ENCODE peak calls at places on chromosomes 5 and 9, in five cellular contexts. B is sigmoid colon, W is upper lobe of right lung, J is suprapubic skin, E is esophagus squamous epithelium. U is an unnamed sample.

GRCh38 chr5:77086611-77087483 is at the start of gene ZBED3:
- DNase-seq in B (peak; percentile 90), J (peak; percentile 89), W (peak; percentile 91), E (no peak), U (peak; percentile 83)

GRCh38 chr5:159186319-159186718 is 23.0 kb downstream of the RNF145 start:
- DNase-seq in W (no peak), E (no peak), B (no peak), J (no peak), U (no peak)

GRCh38 chr5:112735702-112736101 is 2.0 kb upstream of the APC start:
- DNase-seq in E (no peak), W (no peak), J (no peak), B (no peak), U (no peak)

GRCh38 chr9:21677834-21678233 is 124.6 kb upstream of the MTAP start:
- DNase-seq in W (no peak), B (no peak), E (no peak), J (no peak), U (no peak)

GRCh38 chr9:137195525-137196220 is 4.9 kb downstream of the TPRN start:
- DNase-seq in J (no peak), W (no peak), B (no peak), E (no peak), U (no peak)

GRCh38 chr9:136944094-136944518 is 432 bp downstream of the FBXW5 start:
- DNase-seq in E (no peak), J (no peak), B (peak; percentile 74), W (no peak), U (no peak)

GRCh38 chr9:137435980-137436760 is 5.0 kb downstream of the ENTPD8 start:
- DNase-seq in J (no peak), B (peak; percentile 88), W (peak; percentile 90), E (no peak), U (peak; percentile 85)

GRCh38 chr5:140346348-140347221 is at the start of gene HBEGF:
- DNase-seq in B (peak; percentile 88), J (peak; percentile 83), W (peak; percentile 94), E (no peak), U (peak; percentile 89)

GRCh38 chr5:16727937-16728336 is 111.1 kb upstream of the RETREG1 start:
- DNase-seq in E (no peak), J (no peak), W (no peak), B (peak; percentile 69), U (peak; percentile 88)

GRCh38 chr5:165258188-165258855 is 1752.9 kb downstream of the MAT2B start:
- DNase-seq in W (no peak), E (no peak), J (no peak), B (no peak), U (no peak)

GRCh38 chr5:149831492-149831891 is 101.4 kb downstream of the PPARGC1B start:
- DNase-seq in B (no peak), W (no peak), E (no peak), J (no peak), U (no peak)

GRCh38 chr5:65329266-65329665 is 152.5 kb downstream of the ADAMTS6 start:
- DNase-seq in W (no peak), E (no peak), B (no peak), J (no peak), U (no peak)

GRCh38 chr5:94028001-94028400 is 286.6 kb upstream of the POU5F2 start:
- DNase-seq in B (no peak), J (no peak), E (no peak), W (no peak), U (no peak)

GRCh38 chr5:94025788-94026473 is 284.5 kb upstream of the POU5F2 start:
- DNase-seq in E (no peak), J (no peak), B (no peak), W (no peak), U (no peak)

GRCh38 chr5:94024625-94025024 is 283.2 kb upstream of the POU5F2 start:
- DNase-seq in B (no peak), E (no peak), J (no peak), W (no peak), U (no peak)

GRCh38 chr5:94024101-94024500 is 282.7 kb upstream of the POU5F2 start:
- DNase-seq in B (no peak), W (no peak), E (no peak), J (no peak), U (no peak)

GRCh38 chr5:94027145-94027544 is 285.7 kb upstream of the POU5F2 start:
- DNase-seq in W (no peak), J (no peak), B (no peak), E (no peak), U (no peak)
- TF ChIP-seq CTCF in W (no peak), J (no peak), B (no peak), E (no peak), U (no peak)

GRCh38 chr9:131546336-131547084 is 1.2 kb downstream of the PRRT1B start:
- DNase-seq in B (no peak), E (no peak), W (no peak), J (no peak), U (no peak)

GRCh38 chr9:131543141-131543540 is 2.2 kb upstream of the PRRT1B start:
- DNase-seq in W (no peak), J (no peak), E (no peak), B (no peak), U (no peak)

GRCh38 chr9:131545003-131545785 is at the start of gene PRRT1B:
- DNase-seq in B (no peak), E (no peak), W (peak; percentile 94), J (no peak), U (peak; percentile 24)

GRCh38 chr9:131545786-131546335 is 538 bp downstream of the PRRT1B start:
- DNase-seq in E (no peak), W (no peak), J (no peak), B (no peak), U (no peak)
- H3K4me3 ChIP-seq in E (peak overlapping the region; percentile 55), W (peak overlapping the region; percentile 45), J (peak overlapping the region; percentile 22), B (peak overlapping the region; percentile 27), U (no peak overlapping the region)

GRCh38 chr9:68804911-68805889 is 100.2 kb downstream of the PIP5K1B start:
- DNase-seq in J (no peak), B (no peak), W (peak; percentile 72), E (no peak), U (no peak)
- H3K27ac ChIP-seq in J (no peak overlapping the region), B (no peak overlapping the region), W (peak overlapping the region; percentile 53), E (no peak overlapping the region), U (no peak overlapping the region)

GRCh38 chr5:168295574-168296201 is 4.2 kb downstream of the WWC1 start:
- DNase-seq in B (no peak), E (no peak), J (no peak), W (peak; percentile 73), U (peak; percentile 96)
- TF ChIP-seq CTCF in B (no peak), E (peak; percentile 50), J (no peak), W (peak; percentile 38), U (peak; percentile 78)

DNA sequence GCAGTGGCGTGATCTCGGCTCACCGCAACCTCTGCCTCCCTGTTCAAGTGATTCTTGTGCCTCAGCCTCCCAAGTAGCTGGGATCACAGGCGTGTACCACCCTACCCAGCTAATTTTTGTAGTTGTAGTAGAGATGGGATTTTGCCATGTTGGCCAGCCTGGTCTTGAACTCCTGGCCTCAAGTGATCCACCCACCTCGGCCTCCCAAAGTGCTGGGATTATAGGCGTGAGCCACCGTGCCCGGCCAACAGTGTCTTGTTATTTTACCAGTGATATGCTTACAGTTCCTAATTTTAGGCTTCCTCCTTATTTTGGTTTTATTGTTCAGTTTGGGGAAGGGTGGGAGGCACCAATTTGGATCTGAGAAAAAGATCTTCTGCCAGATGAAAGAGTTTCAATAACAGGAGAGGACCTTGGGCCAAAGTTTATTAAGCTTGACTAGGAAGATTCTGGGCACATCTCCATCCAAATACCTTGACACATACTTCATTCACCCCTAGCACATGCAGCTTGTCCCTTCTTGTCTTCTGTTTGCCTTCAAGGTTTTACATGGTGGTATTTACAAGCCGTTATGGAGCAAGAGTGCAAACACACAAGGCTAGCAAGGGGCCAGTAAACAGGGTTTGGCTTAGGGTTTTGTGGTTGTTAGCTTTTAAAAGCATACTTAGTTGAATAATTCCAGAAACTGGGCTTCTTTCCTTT is 168.1 kb upstream of the DMRT1 start:
- DNase-seq in W (no peak), J (no peak), E (no peak), B (no peak), U (no peak)
- H3K4me3 ChIP-seq in W (no peak overlapping the region), J (no peak overlapping the region), E (no peak overlapping the region), B (no peak overlapping the region), U (no peak overlapping the region)

DNA sequence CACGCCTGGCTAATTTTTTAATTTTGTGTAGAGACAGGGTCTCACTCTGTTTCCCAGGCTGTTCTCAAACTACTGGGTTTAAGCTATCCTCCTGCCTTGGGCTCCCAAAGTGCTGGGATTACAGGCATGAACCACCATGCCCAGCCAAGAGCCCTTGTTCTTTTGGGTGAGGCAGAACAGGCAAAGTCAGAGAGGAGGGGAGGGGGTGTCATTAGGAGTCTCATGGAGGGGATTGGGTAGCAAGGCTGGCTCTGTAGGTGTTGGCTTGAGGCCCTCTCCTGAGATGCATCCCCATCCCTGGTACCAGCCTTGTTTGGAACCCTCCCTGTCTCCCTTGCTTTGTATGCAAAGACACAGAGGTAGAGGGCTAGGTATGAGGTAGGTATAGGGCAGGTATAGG is 24.1 kb downstream of the GSN start:
- DNase-seq in W (no peak), J (peak; percentile 43), B (no peak), E (no peak), U (no peak)
- H3K27ac ChIP-seq in W (no peak overlapping the region), J (no peak overlapping the region), B (peak overlapping the region; percentile 94), E (peak overlapping the region; percentile 94), U (peak overlapping the region; percentile 94)

GRCh38 chr9:16154570-16155078 is 601.8 kb downstream of the CCDC171 start:
- DNase-seq in E (no peak), B (no peak), J (no peak), W (peak; percentile 72), U (peak; percentile 70)
- TF ChIP-seq CTCF in E (peak; percentile 44), B (no peak), J (no peak), W (peak; percentile 35), U (peak; percentile 41)

DNA sequence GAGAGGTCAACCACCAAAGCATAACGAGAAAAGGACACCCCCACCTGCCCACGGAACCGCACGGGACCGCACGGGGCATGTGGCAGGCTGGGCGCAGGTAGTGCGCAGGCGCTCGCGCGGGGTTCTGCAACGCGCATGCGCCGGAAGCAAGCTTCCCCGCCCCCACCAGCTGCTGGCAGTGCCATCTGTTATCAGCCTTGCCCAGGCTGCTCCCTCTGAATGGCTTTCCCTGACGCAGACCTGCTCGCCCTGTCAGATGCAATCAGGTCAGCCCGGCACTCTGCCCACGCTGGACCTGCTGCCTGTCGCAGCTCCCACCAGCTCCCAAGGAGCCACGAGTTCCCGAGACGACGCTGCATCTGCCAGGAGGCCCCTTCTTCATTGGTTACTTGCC is 22.8 kb downstream of the PTCH1 start:
- DNase-seq in B (no peak), J (no peak), E (no peak), W (no peak), U (no peak)
- H3K4me3 ChIP-seq in B (peak overlapping the region; percentile 8), J (no peak overlapping the region), E (peak overlapping the region; percentile 50), W (no peak overlapping the region), U (no peak overlapping the region)